ENCODE peak calls at places on chromosome 10, in six cellular contexts. H is RPMI7951; G is NCI-H748 treated with DMSO at 0.1 percent for 48 hours; A is effector CD8-positive, alpha-beta T cell; U is substantia nigra; T is hepatocyte. V is an unnamed sample.

GRCh38 chr10:82211331-82211730 is 336.3 kb downstream of the NRG3 start:
- DNase-seq in H (no peak), G (no peak), A (no peak), U (no peak), T (no peak), V (no peak)

GRCh38 chr10:99304027-99304856 is 24.9 kb upstream of the CNNM1 start:
- DNase-seq in H (peak; percentile 7), G (no peak), A (no peak), U (no peak), T (peak; percentile 47), V (no peak)

GRCh38 chr10:72881291-72881690 is 12.2 kb upstream of the OIT3 start:
- DNase-seq in H (no peak), G (no peak), A (no peak), U (no peak), T (no peak), V (no peak)

GRCh38 chr10:87531908-87532622 is 27.4 kb downstream of the MINPP1 start:
- DNase-seq in H (peak; percentile 13), G (no peak), A (no peak), U (no peak), T (no peak), V (no peak)

GRCh38 chr10:11425288-11425595 is 186.2 kb downstream of the USP6NL start:
- DNase-seq in H (no peak), G (peak; percentile 63), A (no peak), U (no peak), T (no peak), V (no peak)

GRCh38 chr10:43877001-43877400 is 228.3 kb upstream of the ZNF32 start:
- DNase-seq in H (no peak), G (no peak), A (no peak), U (no peak), T (no peak), V (no peak)

GRCh38 chr10:132910901-132911711 is 31.3 kb downstream of the CFAP46 start:
- DNase-seq in H (no peak), G (no peak), A (no peak), U (no peak), T (no peak), V (no peak)

GRCh38 chr10:33791295-33791694 is 456.8 kb upstream of the NRP1 start:
- DNase-seq in H (peak; percentile 60), G (no peak), A (no peak), U (no peak), T (no peak), V (no peak)

GRCh38 chr10:35433851-35434426 is 97.6 kb downstream of the CCNY start:
- DNase-seq in H (peak; percentile 98), G (peak; percentile 17), A (no peak), U (no peak), T (peak; percentile 31), V (no peak)

GRCh38 chr10:22437620-22438588 is 92.6 kb downstream of the SPAG6 start:
- DNase-seq in H (no peak), G (no peak), A (peak; percentile 17), U (no peak), T (peak; percentile 54), V (no peak)

GRCh38 chr10:18185621-18186020 is 45.4 kb downstream of the CACNB2 start:
- DNase-seq in H (no peak), G (peak; percentile 46), A (no peak), U (no peak), T (no peak), V (no peak)

GRCh38 chr10:110547139-110547761 is 20.2 kb upstream of the SMC3 start:
- DNase-seq in H (peak; percentile 68), G (peak; percentile 30), A (no peak), U (no peak), T (peak; percentile 77), V (no peak)

GRCh38 chr10:92356041-92356440 is 65.1 kb downstream of the MARCHF5 start:
- DNase-seq in H (no peak), G (no peak), A (no peak), U (no peak), T (no peak), V (no peak)

GRCh38 chr10:43056568-43057011 is 20.3 kb upstream of the RET start:
- DNase-seq in H (no peak), G (no peak), A (no peak), U (no peak), T (no peak), V (no peak)

GRCh38 chr10:83677795-83678194 is 461.5 kb upstream of the GHITM start:
- DNase-seq in H (no peak), G (no peak), A (no peak), U (no peak), T (peak; percentile 32), V (no peak)

GRCh38 chr10:70306168-70306705 is 22.4 kb upstream of the NPFFR1 start:
- DNase-seq in H (no peak), G (no peak), A (no peak), U (no peak), T (no peak), V (no peak)

GRCh38 chr10:122190553-122190952 is 80.5 kb upstream of the BTBD16 start:
- DNase-seq in H (no peak), G (no peak), A (no peak), U (no peak), T (no peak), V (no peak)

GRCh38 chr10:36450385-36450784 is 675.0 kb upstream of the ANKRD30A start:
- DNase-seq in H (peak; percentile 82), G (no peak), A (no peak), U (no peak), T (peak; percentile 5), V (no peak)

GRCh38 chr10:114526497-114527238 is 122.4 kb upstream of the AFAP1L2 start:
- DNase-seq in H (peak; percentile 66), G (peak; percentile 25), A (peak; percentile 81), U (peak; percentile 13), T (peak; percentile 88), V (peak; percentile 31)

V was measured in thoracic aorta.